ENCODE peak calls at places on chromosome 11, in nine cellular contexts. M, R, I, O, J, Z, K, G and A are unnamed samples.

GRCh38 chr11:7576671-7577225 is 62.9 kb downstream of the PPFIBP2 start:
- DNase-seq in M (no peak), R (no peak), I (no peak), O (no peak), J (no peak), Z (no peak), K (peak; percentile 25), G (no peak), A (no peak)

GRCh38 chr11:67605231-67606011 is 1.3 kb upstream of the NDUFV1 start:
- DNase-seq in M (no peak), R (no peak), I (no peak), O (no peak), J (no peak), Z (no peak), K (no peak), G (no peak), A (no peak)

GRCh38 chr11:17979770-17980371 is 33.0 kb downstream of the SERGEF start:
- DNase-seq in M (peak; percentile 33), R (no peak), I (no peak), O (no peak), J (no peak), Z (no peak), K (peak; percentile 37), G (peak; percentile 44), A (peak; percentile 14)

GRCh38 chr11:73652856-73653559 is 6.6 kb downstream of the PLEKHB1 start:
- DNase-seq in M (no peak), R (no peak), I (no peak), O (no peak), J (no peak), Z (no peak), K (no peak), G (no peak), A (no peak)

GRCh38 chr11:132549571-132549970 is 982.7 kb downstream of the OPCML start:
- DNase-seq in M (no peak), R (no peak), I (no peak), O (no peak), J (no peak), Z (no peak), K (no peak), G (no peak), A (no peak)

GRCh38 chr11:67240575-67241389 is 25.5 kb upstream of the GRK2 start:
- DNase-seq in M (peak; percentile 82), R (peak; percentile 72), I (peak; percentile 46), O (no peak), J (peak; percentile 47), Z (peak; percentile 18), K (peak; percentile 58), G (peak; percentile 92), A (peak; percentile 66)

GRCh38 chr11:24386551-24387404 is 110.1 kb upstream of the LUZP2 start:
- DNase-seq in M (no peak), R (no peak), I (no peak), O (no peak), J (no peak), Z (no peak), K (no peak), G (no peak), A (no peak)

GRCh38 chr11:117519170-117519569 is 191.5 kb downstream of the CEP164 start:
- DNase-seq in M (no peak), R (no peak), I (no peak), O (no peak), J (no peak), Z (no peak), K (no peak), G (no peak), A (no peak)

GRCh38 chr11:119590651-119591308 is 138.2 kb downstream of the NECTIN1 start:
- DNase-seq in M (no peak), R (no peak), I (no peak), O (no peak), J (no peak), Z (no peak), K (no peak), G (no peak), A (no peak)

GRCh38 chr11:132022285-132022684 is 651.9 kb downstream of the NTM start:
- DNase-seq in M (no peak), R (no peak), I (no peak), O (no peak), J (no peak), Z (no peak), K (no peak), G (no peak), A (no peak)

GRCh38 chr11:1402776-1403620 is 13.3 kb downstream of the BRSK2 start:
- DNase-seq in M (no peak), R (no peak), I (no peak), O (no peak), J (no peak), Z (no peak), K (peak; percentile 89), G (no peak), A (no peak)

GRCh38 chr11:43360361-43361032 is 1.8 kb downstream of the TTC17 start:
- DNase-seq in M (no peak), R (no peak), I (no peak), O (no peak), J (no peak), Z (no peak), K (peak; percentile 10), G (no peak), A (no peak)

GRCh38 chr11:15969701-15970329 is 386.5 kb downstream of the SOX6 start:
- DNase-seq in M (no peak), R (no peak), I (no peak), O (no peak), J (peak; percentile 64), Z (no peak), K (no peak), G (no peak), A (no peak)

GRCh38 chr11:94938399-94939055 is 34.8 kb downstream of the CWC15 start:
- DNase-seq in M (no peak), R (no peak), I (no peak), O (no peak), J (peak; percentile 88), Z (no peak), K (peak; percentile 86), G (no peak), A (no peak)

GRCh38 chr11:44268807-44269080 is 41.2 kb downstream of the ALX4 start:
- DNase-seq in M (no peak), R (no peak), I (no peak), O (no peak), J (no peak), Z (no peak), K (no peak), G (no peak), A (no peak)

GRCh38 chr11:86066606-86067229 is 2.2 kb downstream of the PICALM start:
- DNase-seq in M (no peak), R (no peak), I (no peak), O (no peak), J (no peak), Z (no peak), K (no peak), G (no peak), A (no peak)

GRCh38 chr11:108319541-108320145 is 96.8 kb downstream of the ATM start:
- DNase-seq in M (no peak), R (no peak), I (no peak), O (no peak), J (no peak), Z (no peak), K (no peak), G (no peak), A (no peak)